ENCODE peak calls at places on chromosomes 13 and 19, in nine cellular contexts. N, P, H, K, D, E, T, R and X are unnamed samples.

GRCh38 chr13:27973956-27974662 is 5.0 kb upstream of the CDX2 start:
- DNase-seq in N (no peak), H (no peak), K (no peak), E (no peak), R (no peak), P (no peak), D (no peak), T (no peak), X (no peak)

GRCh38 chr13:38998739-38999138 is 8.1 kb upstream of the STOML3 start:
- DNase-seq in D (no peak), T (no peak), N (no peak), H (no peak), E (no peak), R (no peak), P (no peak), K (no peak), X (no peak)

GRCh38 chr19:15859187-15859586 is 38.7 kb downstream of the CYP4F2 start:
- DNase-seq in D (no peak), H (no peak), E (no peak), N (no peak), T (no peak), K (no peak), P (no peak), R (no peak), X (no peak)

GRCh38 chr19:33705860-33706259 is 84.1 kb downstream of the CHST8 start:
- DNase-seq in D (no peak), K (no peak), N (no peak), T (no peak), H (no peak), E (no peak), R (no peak), P (no peak), X (no peak)

GRCh38 chr13:54383604-54384003 is 1355.0 kb downstream of the OLFM4 start:
- DNase-seq in E (no peak), R (no peak), H (no peak), N (no peak), K (no peak), P (no peak), D (no peak), T (no peak), X (no peak)

GRCh38 chr13:71801781-71802180 is 65.2 kb downstream of the DACH1 start:
- DNase-seq in T (no peak), P (no peak), R (no peak), N (no peak), K (no peak), D (no peak), E (no peak), H (no peak), X (no peak)

GRCh38 chr19:2149980-2150793 is 1.2 kb downstream of the AP3D1 start:
- DNase-seq in D (no peak), H (peak; percentile 44), R (no peak), E (no peak), N (no peak), T (no peak), P (no peak), K (no peak), X (no peak)

GRCh38 chr13:50153401-50153800 is 138.2 kb downstream of the KCNRG start:
- DNase-seq in P (no peak), T (no peak), N (no peak), D (no peak), K (no peak), R (no peak), H (no peak), E (no peak), X (no peak)

GRCh38 chr13:97327071-97327470 is 104.9 kb downstream of the MBNL2 start:
- DNase-seq in D (no peak), P (no peak), H (no peak), E (no peak), N (no peak), R (no peak), K (no peak), T (no peak), X (no peak)

GRCh38 chr13:99606322-99607089 is 105.2 kb downstream of the TM9SF2 start:
- DNase-seq in T (peak; percentile 81), R (peak; percentile 90), D (peak; percentile 90), P (peak; percentile 99), H (peak; percentile 93), E (peak; percentile 59), K (no peak), N (peak; percentile 89), X (peak; percentile 85)

GRCh38 chr19:10420444-10421239 is at the start of gene PDE4A:
- DNase-seq in N (no peak), E (no peak), R (no peak), K (no peak), P (peak; percentile 80), D (peak; percentile 64), H (no peak), T (peak; percentile 68), X (peak; percentile 55)

GRCh38 chr19:35120492-35120891 is 4.9 kb downstream of the FXYD3 start:
- DNase-seq in P (no peak), E (no peak), K (peak; percentile 41), H (no peak), R (no peak), N (no peak), T (no peak), D (no peak), X (no peak)

GRCh38 chr13:27541386-27541785 is 78.9 kb downstream of the LNX2 start:
- DNase-seq in K (peak; percentile 70), T (no peak), D (no peak), E (no peak), N (no peak), H (no peak), R (no peak), P (no peak), X (no peak)

GRCh38 chr19:55679343-55680257 is 4.6 kb downstream of the EPN1 start:
- DNase-seq in P (no peak), H (no peak), T (no peak), N (no peak), E (no peak), K (no peak), R (no peak), D (no peak), X (no peak)

GRCh38 chr19:5156231-5156986 is 184.2 kb downstream of the PTPRS start:
- DNase-seq in E (no peak), P (no peak), R (no peak), N (no peak), D (no peak), H (no peak), T (no peak), K (no peak), X (no peak)

GRCh38 chr13:97307882-97308624 is 85.9 kb downstream of the MBNL2 start:
- DNase-seq in H (no peak), R (no peak), K (no peak), E (peak; percentile 32), P (no peak), D (no peak), T (no peak), N (no peak), X (no peak)

GRCh38 chr13:52003551-52003950 is 7.7 kb downstream of the ATP7B start:
- DNase-seq in T (no peak), H (peak; percentile 30), K (no peak), R (no peak), E (no peak), P (no peak), N (no peak), D (no peak), X (no peak)

GRCh38 chr19:3442487-3443071 is 37.7 kb downstream of the SMIM24 start:
- DNase-seq in H (no peak), N (no peak), T (no peak), P (no peak), R (no peak), D (no peak), K (no peak), E (no peak), X (no peak)

GRCh38 chr13:21218351-21219043 is 42.0 kb downstream of the MRPL57 start:
- DNase-seq in E (no peak), R (no peak), H (no peak), D (no peak), N (no peak), T (no peak), P (no peak), K (no peak), X (no peak)

GRCh38 chr19:38970664-38971532 is 4.6 kb downstream of the FBXO17 start:
- DNase-seq in N (no peak), E (no peak), D (no peak), H (no peak), T (no peak), K (no peak), R (no peak), P (no peak), X (no peak)

GRCh38 chr13:107438251-107438650 is 777.1 kb downstream of the LIG4 start:
- DNase-seq in T (no peak), R (no peak), K (no peak), H (no peak), P (no peak), D (no peak), E (no peak), N (no peak), X (no peak)